ENCODE peak calls at places on chromosomes 1 and 21, in five cellular contexts. A is Panc1; L is NCI-H2081; S is activated CD8-positive, alpha-beta memory T cell treated with anti-CD3 and anti-CD28 coated beads, Interleukin-2, amount 50 U/mL, for 4 hours; Y is CD4-positive, CD25-positive, alpha-beta regulatory T cell. X is an unnamed sample.

GRCh38 chr1:161115132-161115711 is 2.6 kb downstream of the PFDN2 start:
- DNase-seq in A (peak; percentile 96), L (no peak), S (peak; percentile 29), Y (no peak), X (no peak)

GRCh38 chr1:67463298-67463960 is 33.2 kb upstream of the SERBP1 start:
- DNase-seq in A (no peak), L (peak; percentile 84), S (no peak), Y (no peak), X (no peak)

GRCh38 chr1:24902471-24902891 is 27.6 kb downstream of the RUNX3 start:
- DNase-seq in A (no peak), L (no peak), S (no peak), Y (no peak), X (no peak)

GRCh38 chr1:205294175-205294913 is 27.2 kb downstream of the NUAK2 start:
- DNase-seq in A (peak; percentile 61), L (no peak), S (no peak), Y (no peak), X (no peak)

GRCh38 chr1:18638818-18639193 is 8.2 kb downstream of the PAX7 start:
- DNase-seq in A (no peak), L (no peak), S (no peak), Y (no peak), X (no peak)

GRCh38 chr1:7698666-7699065 is 72.4 kb upstream of the VAMP3 start:
- DNase-seq in A (no peak), L (no peak), S (no peak), Y (no peak), X (no peak)

GRCh38 chr21:45530423-45531113 is 11.7 kb downstream of the SLC19A1 start:
- DNase-seq in A (no peak), L (no peak), S (peak; percentile 12), Y (no peak), X (no peak)

GRCh38 chr1:59445040-59445439 is 148.1 kb downstream of the FGGY start:
- DNase-seq in A (no peak), L (no peak), S (no peak), Y (no peak), X (no peak)

GRCh38 chr21:40208206-40208950 is 341.1 kb downstream of the PCP4 start:
- DNase-seq in A (no peak), L (no peak), S (no peak), Y (no peak), X (no peak)

GRCh38 chr1:109993885-109994284 is 9.3 kb downstream of the AHCYL1 start:
- DNase-seq in A (no peak), L (no peak), S (no peak), Y (no peak), X (no peak)

GRCh38 chr1:89779541-89779940 is 41.3 kb upstream of the LRRC8D start:
- DNase-seq in A (no peak), L (no peak), S (no peak), Y (no peak), X (no peak)

GRCh38 chr1:94599090-94599813 is 57.7 kb upstream of the F3 start:
- DNase-seq in A (no peak), L (no peak), S (no peak), Y (no peak), X (no peak)

GRCh38 chr1:41657101-41657500 is 172.6 kb upstream of the EDN2 start:
- DNase-seq in A (no peak), L (no peak), S (peak; percentile 8), Y (no peak), X (no peak)

GRCh38 chr1:41045740-41046139 is 24.2 kb upstream of the SLFNL1 start:
- DNase-seq in A (no peak), L (no peak), S (no peak), Y (no peak), X (no peak)

GRCh38 chr1:77347646-77348045 is 65.8 kb downstream of the AK5 start:
- DNase-seq in A (peak; percentile 68), L (no peak), S (no peak), Y (no peak), X (no peak)

X was measured in SK-N-MC.